ENCODE peak calls at places on chromosome 11, in seven cellular contexts. U, L, A, Q, V, O and F are unnamed samples. For H3K27me3 and H3K4me1, the result is how much of the 10 kb centered on the place peaks cover.

GRCh38 chr11:94740083-94740974 is 27.8 kb upstream of the AMOTL1 start:
- DNase-seq in V (peak), L (peak), O (no peak), U (peak), A (no peak), Q (peak), F (peak)

GRCh38 chr11:19263333-19263732 is 22.6 kb upstream of the E2F8 start:
- DNase-seq in U (no peak), O (no peak), L (no peak), Q (no peak), A (no peak), V (no peak), F (no peak)

GRCh38 chr11:47443817-47444216 is 5.1 kb downstream of the RAPSN start:
- DNase-seq in A (no peak), O (no peak), V (no peak), U (no peak), Q (no peak), L (no peak), F (no peak)

GRCh38 chr11:96061730-96062524 is 138.0 kb upstream of the MTMR2 start:
- DNase-seq in V (no peak), L (no peak), Q (no peak), A (no peak), O (no peak), U (peak), F (peak)

GRCh38 chr11:132895340-132895739 is 637.0 kb downstream of the OPCML start:
- DNase-seq in A (no peak), V (no peak), U (peak), L (no peak), Q (no peak), O (no peak), F (no peak)

GRCh38 chr11:125367710-125368109 is 128.4 kb downstream of the FEZ1 start:
- DNase-seq in U (no peak), O (no peak), V (no peak), A (no peak), L (no peak), Q (no peak), F (no peak)

GRCh38 chr11:69148377-69148762 is 7.4 kb upstream of the SMIM38 start:
- DNase-seq in O (no peak), L (no peak), V (no peak), Q (no peak), U (no peak), A (no peak), F (no peak)

GRCh38 chr11:44894217-44894617 is 56.5 kb downstream of the TP53I11 start:
- DNase-seq in Q (peak), V (peak), O (peak), A (peak), U (peak), L (peak), F (peak)

GRCh38 chr11:75492181-75492820 is 33.4 kb downstream of the GDPD5 start:
- DNase-seq in A (no peak), U (no peak), O (peak), V (no peak), Q (no peak), L (no peak), F (no peak)

GRCh38 chr11:25734592-25735211 is 597.2 kb upstream of the ANO3 start:
- DNase-seq in U (peak), O (no peak), A (no peak), Q (no peak), V (no peak), L (no peak), F (peak)

GRCh38 chr11:69924308-69925161 is 105.3 kb upstream of the FGF3 start:
- DNase-seq in Q (no peak), L (no peak), O (no peak), U (no peak), A (no peak), V (no peak), F (no peak)

GRCh38 chr11:134412508-134413333 is 679 bp upstream of the B3GAT1 start:
- DNase-seq in U (peak), O (peak), A (no peak), L (no peak), Q (no peak), V (no peak), F (peak)

GRCh38 chr11:134413334-134414035 is 1.4 kb upstream of the B3GAT1 start:
- DNase-seq in O (no peak), U (no peak), A (no peak), Q (no peak), L (no peak), V (no peak), F (no peak)

GRCh38 chr11:134414036-134414731 is 2.1 kb upstream of the B3GAT1 start:
- DNase-seq in V (no peak), U (no peak), O (no peak), Q (no peak), A (no peak), L (no peak), F (no peak)

GRCh38 chr11:134416726-134417125 is 4.7 kb upstream of the B3GAT1 start:
- DNase-seq in O (no peak), L (no peak), V (no peak), A (no peak), Q (no peak), U (no peak), F (no peak)

GRCh38 chr11:134414772-134415765 is 3.0 kb upstream of the B3GAT1 start:
- DNase-seq in Q (no peak), U (no peak), L (no peak), A (no peak), O (no peak), V (no peak), F (no peak)
- H3K27me3 ChIP-seq in Q (under half), U (half or more), L (under half), A (half or more), O (half or more), V (half or more), F (under half)

GRCh38 chr11:28104425-28104824 is 3.5 kb downstream of the KIF18A start:
- DNase-seq in O (no peak), L (no peak), U (no peak), A (no peak), Q (no peak), V (no peak), F (no peak)
- H3K4me1 ChIP-seq in O (under half), L (under half), U (under half), A (under half), Q (under half), V (under half), F (under half)

GRCh38 chr11:2474059-2474901 is 29.5 kb downstream of the KCNQ1 start:
- DNase-seq in O (peak), L (no peak), Q (no peak), A (no peak), V (peak), U (peak), F (no peak)

GRCh38 chr11:2477936-2478335 is 33.1 kb downstream of the KCNQ1 start:
- DNase-seq in Q (no peak), O (peak), L (no peak), U (no peak), A (no peak), V (no peak), F (no peak)

GRCh38 chr11:2475151-2475918 is 30.5 kb downstream of the KCNQ1 start:
- DNase-seq in V (no peak), O (peak), L (no peak), A (no peak), U (no peak), Q (no peak), F (no peak)

GRCh38 chr11:2480874-2481220 is 36.0 kb downstream of the KCNQ1 start:
- DNase-seq in L (no peak), V (no peak), A (no peak), U (no peak), Q (no peak), O (no peak), F (no peak)

DNA sequence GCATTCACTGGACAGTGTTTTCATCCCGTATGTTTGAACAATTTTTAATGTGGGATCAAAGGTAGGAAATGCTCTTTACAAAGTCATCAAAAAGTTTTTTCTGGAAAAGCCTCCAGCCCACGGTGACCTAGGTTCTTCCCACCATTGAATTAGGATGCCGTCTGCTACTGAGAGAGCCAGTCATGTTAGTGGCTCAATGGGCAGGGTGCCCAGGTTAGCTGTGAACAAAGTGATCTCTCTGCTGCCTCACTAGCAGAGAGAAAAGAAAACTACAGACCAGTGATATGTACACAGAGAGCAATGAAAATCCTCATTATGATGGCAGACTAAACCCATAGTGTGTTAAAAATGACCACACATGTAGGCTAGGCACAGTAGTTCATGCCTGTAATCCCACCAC is 32.4 kb downstream of the KCNQ1 start:
- DNase-seq in Q (no peak), A (no peak), V (no peak), L (no peak), O (no peak), U (no peak), F (no peak)
- H3K27me3 ChIP-seq in Q (under half), A (under half), V (under half), L (under half), O (under half), U (under half), F (under half)

DNA sequence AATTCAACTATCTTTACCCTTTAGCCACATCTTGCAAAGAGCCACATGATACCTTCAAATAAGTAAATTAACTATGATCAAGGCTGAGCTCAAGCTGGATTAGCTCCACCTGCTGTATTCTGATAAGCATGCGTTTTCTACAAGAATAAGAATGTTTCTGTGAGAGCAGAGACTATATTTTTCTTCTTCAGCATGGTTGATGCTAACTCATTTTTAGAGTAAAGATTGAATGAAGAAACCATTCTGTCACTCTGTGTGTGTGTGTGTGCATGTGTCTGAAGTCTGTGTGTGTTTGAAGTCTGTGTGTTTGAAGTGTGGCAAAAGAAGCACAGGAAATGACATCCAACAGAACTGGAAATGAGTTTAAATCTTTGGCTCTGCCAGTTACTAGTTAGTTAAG is 12.0 kb upstream of the LAYN start:
- DNase-seq in L (no peak), O (no peak), V (no peak), Q (no peak), A (no peak), U (no peak), F (no peak)
- H3K4me1 ChIP-seq in L (under half), O (under half), V (under half), Q (under half), A (under half), U (under half), F (under half)

GRCh38 chr11:134271978-134272377 is 4.2 kb upstream of the GLB1L3 start:
- DNase-seq in A (no peak), U (no peak), Q (no peak), V (no peak), O (no peak), L (no peak), F (no peak)
- H3K27me3 ChIP-seq in A (under half), U (half or more), Q (under half), V (half or more), O (half or more), L (under half), F (half or more)

GRCh38 chr11:27238811-27239210 is 124.2 kb downstream of the CCDC34 start:
- DNase-seq in O (no peak), V (no peak), A (no peak), U (no peak), L (no peak), Q (no peak), F (no peak)

GRCh38 chr11:27242591-27242990 is 120.4 kb downstream of the CCDC34 start:
- DNase-seq in L (no peak), V (no peak), A (no peak), U (no peak), O (no peak), Q (no peak), F (no peak)

GRCh38 chr11:27244900-27245299 is 118.1 kb downstream of the CCDC34 start:
- DNase-seq in A (no peak), U (no peak), V (no peak), L (no peak), Q (no peak), O (no peak), F (no peak)

GRCh38 chr11:27239305-27239942 is 123.6 kb downstream of the CCDC34 start:
- DNase-seq in L (no peak), A (no peak), V (peak), U (no peak), O (no peak), Q (no peak), F (peak)

DNA sequence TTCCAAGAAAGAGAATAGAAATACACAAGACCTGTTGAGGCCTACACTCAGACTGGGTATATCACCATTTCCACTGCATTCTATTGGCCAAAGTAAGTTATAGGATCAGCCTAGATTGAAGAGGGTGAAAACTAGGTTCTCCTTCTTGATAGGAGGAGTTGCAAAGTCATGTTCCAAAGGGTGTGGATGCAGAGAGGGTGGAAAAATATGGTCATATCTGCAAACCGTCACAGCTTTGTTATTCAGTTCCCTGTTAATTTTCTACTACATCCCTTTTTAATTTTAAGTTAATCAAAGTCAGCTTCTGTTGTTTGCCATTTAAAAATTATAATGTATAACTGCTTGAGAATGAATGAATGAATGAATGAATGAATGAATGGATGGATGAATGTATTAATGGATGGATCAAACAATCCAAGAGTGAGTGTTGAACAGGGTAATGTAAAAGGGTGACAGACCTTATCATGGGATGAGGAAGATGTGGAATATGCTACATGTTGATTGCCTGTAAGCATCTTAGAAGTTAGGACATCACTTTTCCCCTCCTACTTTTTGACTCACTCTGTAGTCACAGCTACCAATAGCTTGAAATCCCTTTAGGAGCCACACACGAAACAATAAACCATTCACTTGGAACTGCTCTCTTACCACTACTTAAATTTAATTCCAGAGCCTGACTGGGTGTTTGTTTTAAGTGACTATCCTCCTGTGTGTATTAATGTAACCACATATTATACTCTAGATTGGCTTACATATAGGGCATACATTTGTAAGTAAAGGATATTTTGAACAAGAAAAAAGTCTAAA is 121.5 kb downstream of the CCDC34 start:
- DNase-seq in A (no peak), L (no peak), Q (no peak), U (no peak), V (no peak), O (no peak), F (peak)
- H3K4me1 ChIP-seq in A (under half), L (under half), Q (under half), U (under half), V (under half), O (under half), F (under half)

GRCh38 chr11:129366737-129367597 is 8.7 kb upstream of the BARX2 start:
- DNase-seq in V (no peak), O (no peak), Q (no peak), L (no peak), A (no peak), U (no peak), F (no peak)

GRCh38 chr11:129373489-129373953 is 2.1 kb upstream of the BARX2 start:
- DNase-seq in L (no peak), O (no peak), V (no peak), Q (no peak), U (no peak), A (no peak), F (peak)

GRCh38 chr11:129372609-129373488 is 2.8 kb upstream of the BARX2 start:
- DNase-seq in L (peak), V (no peak), Q (no peak), O (no peak), U (no peak), A (no peak), F (no peak)

GRCh38 chr11:129365816-129366215 is 9.8 kb upstream of the BARX2 start:
- DNase-seq in O (no peak), Q (no peak), L (no peak), V (no peak), U (no peak), A (peak), F (no peak)

GRCh38 chr11:129368889-129369672 is 6.6 kb upstream of the BARX2 start:
- DNase-seq in Q (no peak), L (no peak), O (no peak), V (no peak), A (no peak), U (no peak), F (no peak)
- H3K27me3 ChIP-seq in Q (under half), L (under half), O (under half), V (half or more), A (half or more), U (half or more), F (half or more)

GRCh38 chr11:114060402-114061052 is 1.0 kb downstream of the ZBTB16 start:
- DNase-seq in A (no peak), O (peak), V (peak), Q (no peak), L (peak), U (peak), F (peak)
- H3K4me1 ChIP-seq in A (under half), O (under half), V (half or more), Q (under half), L (half or more), U (under half), F (under half)

GRCh38 chr11:113651018-113651417 is 55.1 kb downstream of the TMPRSS5 start:
- DNase-seq in V (no peak), L (no peak), Q (no peak), O (no peak), A (no peak), U (no peak), F (no peak)
- H3K27me3 ChIP-seq in V (under half), L (under half), Q (under half), O (under half), A (under half), U (under half), F (under half)

GRCh38 chr11:46342237-46342636 is 5.0 kb upstream of the DGKZ start:
- DNase-seq in U (peak), O (no peak), V (no peak), A (no peak), L (no peak), Q (no peak), F (peak)

GRCh38 chr11:46339816-46340215 is 7.4 kb upstream of the DGKZ start:
- DNase-seq in O (no peak), V (no peak), L (no peak), A (no peak), U (peak), Q (no peak), F (no peak)

GRCh38 chr11:46343520-46343919 is 3.7 kb upstream of the DGKZ start:
- DNase-seq in L (no peak), O (no peak), U (no peak), Q (no peak), V (no peak), A (no peak), F (no peak)

GRCh38 chr11:46338988-46339666 is 8.1 kb upstream of the DGKZ start:
- DNase-seq in V (peak), Q (peak), A (no peak), O (no peak), L (peak), U (peak), F (peak)

DNA sequence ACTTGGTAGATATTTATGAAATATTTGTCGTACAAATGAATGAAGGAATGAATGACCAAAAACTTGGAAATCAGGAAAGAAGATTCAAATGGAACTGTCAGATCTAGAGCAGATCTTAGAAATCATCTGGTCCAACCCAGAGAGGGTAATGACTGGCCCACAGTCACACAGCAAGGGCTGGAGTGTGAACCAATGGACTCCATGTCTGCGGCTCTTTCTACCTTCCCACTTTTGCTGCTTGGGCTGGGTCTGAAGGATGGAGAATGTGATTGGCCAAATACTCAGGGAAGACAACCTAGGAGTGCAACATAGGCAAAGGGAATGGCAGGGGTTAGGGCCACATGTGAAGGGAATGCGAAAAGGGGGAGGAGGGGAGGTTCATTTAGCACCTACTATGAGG is 5.8 kb upstream of the DGKZ start:
- DNase-seq in Q (no peak), O (no peak), L (no peak), A (no peak), V (no peak), U (no peak), F (no peak)
- H3K4me1 ChIP-seq in Q (under half), O (under half), L (under half), A (under half), V (half or more), U (under half), F (half or more)